ENCODE peak calls at places on chromosomes 2 and 18, in five cellular contexts. X is neural progenitor cell, R is spleen, M is gastrocnemius medialis, C is tibial nerve. U is an unnamed sample. For H3K27me3, the result is how much of the 10 kb centered on the place peaks cover.

GRCh38 chr18:44733069-44733753 is 52.5 kb downstream of the SETBP1 start:
- DNase-seq in X (no peak), R (no peak), M (peak), C (peak), U (no peak)

GRCh38 chr2:69619725-69620124 is 23.8 kb downstream of the AAK1 start:
- DNase-seq in M (no peak), C (no peak), R (no peak), X (no peak), U (no peak)

GRCh38 chr2:84944257-84944909 is 26.6 kb upstream of the KCMF1 start:
- DNase-seq in M (no peak), R (no peak), X (no peak), C (no peak), U (no peak)

GRCh38 chr2:181682795-181683517 is 2.6 kb upstream of the NEUROD1 start:
- DNase-seq in R (no peak), C (no peak), X (peak), M (no peak), U (no peak)

GRCh38 chr2:66581461-66582363 is 146.8 kb downstream of the MEIS1 start:
- DNase-seq in X (peak), M (no peak), R (peak), C (no peak), U (peak)

GRCh38 chr18:48326901-48327675 is 82.1 kb downstream of the ZBTB7C start:
- DNase-seq in M (no peak), R (peak), X (no peak), C (no peak), U (no peak)

GRCh38 chr18:40041951-40042350 is 1913.1 kb upstream of the PIK3C3 start:
- DNase-seq in C (no peak), X (peak), R (no peak), M (no peak), U (no peak)

GRCh38 chr2:79124907-79125720 is 4.8 kb downstream of the REG1A start:
- DNase-seq in R (no peak), M (no peak), C (no peak), X (no peak), U (no peak)

GRCh38 chr18:51149605-51150429 is 47.7 kb downstream of the MEX3C start:
- DNase-seq in R (no peak), X (no peak), M (no peak), C (no peak), U (no peak)

GRCh38 chr18:61400714-61401113 is 67.5 kb downstream of the CDH20 start:
- DNase-seq in R (no peak), C (no peak), M (no peak), X (no peak), U (no peak)

GRCh38 chr18:74457743-74458465 is 796 bp upstream of the DIPK1C start:
- DNase-seq in M (no peak), X (peak), C (no peak), R (no peak), U (no peak)

GRCh38 chr18:13437801-13438506 is 219.4 kb downstream of the LDLRAD4 start:
- DNase-seq in M (no peak), C (no peak), X (no peak), R (no peak), U (no peak)

GRCh38 chr2:20221169-20221938 is 3.6 kb downstream of the SDC1 start:
- DNase-seq in M (no peak), C (no peak), R (no peak), X (no peak), U (no peak)
- H3K27ac ChIP-seq in M (no peak), C (no peak), R (no peak), X (no peak), U (no peak)

GRCh38 chr2:46945671-46946070 is 30.1 kb upstream of the MCFD2 start:
- DNase-seq in C (no peak), R (no peak), M (no peak), X (no peak), U (no peak)

GRCh38 chr2:46942891-46943626 is 27.5 kb upstream of the MCFD2 start:
- DNase-seq in R (no peak), M (no peak), X (no peak), C (no peak), U (no peak)

GRCh38 chr2:46942143-46942526 is 26.5 kb upstream of the MCFD2 start:
- DNase-seq in R (peak), C (peak), X (peak), M (peak), U (no peak)

GRCh38 chr2:46947841-46948240 is 32.2 kb upstream of the MCFD2 start:
- DNase-seq in M (no peak), C (no peak), X (no peak), R (no peak), U (no peak)

GRCh38 chr2:46943881-46944798 is 28.5 kb upstream of the MCFD2 start:
- DNase-seq in X (no peak), R (no peak), M (no peak), C (no peak), U (no peak)
- H3K4me3 ChIP-seq in X (no peak), R (no peak), M (no peak), C (no peak), U (no peak)

GRCh38 chr2:164843346-164843841 is 1.8 kb upstream of the COBLL1 start:
- DNase-seq in C (no peak), X (no peak), M (no peak), R (no peak), U (no peak)
- H3K27me3 ChIP-seq in C (under half), X (under half), M (under half), R (under half), U (under half)

GRCh38 chr18:79951545-79952456 is at the start of gene SLC66A2:
- DNase-seq in X (peak), R (peak), M (peak), C (peak), U (peak)

GRCh38 chr18:79950440-79951341 is 762 bp downstream of the SLC66A2 start:
- DNase-seq in R (peak), M (no peak), X (peak), C (no peak), U (no peak)

GRCh38 chr18:79948719-79949411 is 2.6 kb downstream of the SLC66A2 start:
- DNase-seq in R (peak), M (no peak), X (no peak), C (no peak), U (no peak)

GRCh38 chr18:79947881-79948610 is 3.4 kb downstream of the SLC66A2 start:
- DNase-seq in X (no peak), R (peak), C (no peak), M (peak), U (no peak)

DNA sequence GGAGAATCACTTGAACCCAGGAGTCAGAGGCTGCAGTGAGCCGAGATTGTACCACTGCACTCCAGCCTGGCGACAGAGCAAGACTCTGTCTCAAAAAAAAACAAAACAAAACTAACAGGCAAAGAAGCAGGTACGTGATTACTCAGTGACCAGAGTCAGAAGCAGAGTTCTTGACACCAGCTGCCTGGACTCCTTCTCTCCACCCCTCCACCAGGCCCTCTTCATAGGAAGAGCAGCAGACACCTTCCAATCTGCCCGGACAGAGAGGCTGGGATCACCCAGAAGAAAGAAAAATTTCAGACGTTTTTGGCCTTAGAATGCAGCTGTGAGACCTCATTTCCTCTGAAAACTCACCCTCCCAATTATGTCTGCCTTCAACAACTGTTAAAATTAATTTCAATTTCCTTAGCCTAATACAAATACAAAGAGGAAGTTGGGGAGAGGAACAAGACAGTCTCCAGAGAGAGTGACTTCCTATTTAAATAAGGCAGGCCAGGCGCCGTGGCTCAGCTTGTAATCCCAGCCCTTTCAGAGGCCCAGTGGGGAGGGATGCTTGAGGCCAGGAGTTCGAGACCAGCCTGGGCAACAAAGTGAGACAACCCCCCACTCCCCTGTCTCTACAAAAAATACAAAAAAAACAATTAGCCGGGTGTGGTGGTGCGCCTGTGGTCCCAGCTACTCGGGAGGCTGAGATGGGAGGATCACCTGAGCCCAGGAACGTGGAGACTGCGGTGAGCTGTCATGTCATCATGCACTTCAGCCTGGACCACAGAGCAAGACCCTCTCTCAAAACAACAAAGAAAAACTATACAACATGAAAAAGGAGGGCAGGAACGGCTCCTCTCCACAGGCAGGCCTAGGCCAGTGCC is 1.6 kb downstream of the SLC66A2 start:
- DNase-seq in C (peak), X (no peak), M (no peak), R (peak), U (no peak)
- H3K27ac ChIP-seq in C (peak), X (no peak), M (peak), R (peak), U (peak)

GRCh38 chr2:144324446-144325045 is 195.4 kb downstream of the ZEB2 start:
- DNase-seq in C (no peak), R (no peak), M (no peak), X (no peak), U (no peak)

GRCh38 chr2:144323946-144324345 is 196.0 kb downstream of the ZEB2 start:
- DNase-seq in C (no peak), R (no peak), X (no peak), M (no peak), U (no peak)

GRCh38 chr2:144322379-144322778 is 197.5 kb downstream of the ZEB2 start:
- DNase-seq in R (no peak), X (no peak), C (no peak), M (no peak), U (no peak)

GRCh38 chr2:144317071-144317738 is 202.7 kb downstream of the ZEB2 start:
- DNase-seq in X (no peak), R (no peak), C (no peak), M (no peak), U (no peak)

DNA sequence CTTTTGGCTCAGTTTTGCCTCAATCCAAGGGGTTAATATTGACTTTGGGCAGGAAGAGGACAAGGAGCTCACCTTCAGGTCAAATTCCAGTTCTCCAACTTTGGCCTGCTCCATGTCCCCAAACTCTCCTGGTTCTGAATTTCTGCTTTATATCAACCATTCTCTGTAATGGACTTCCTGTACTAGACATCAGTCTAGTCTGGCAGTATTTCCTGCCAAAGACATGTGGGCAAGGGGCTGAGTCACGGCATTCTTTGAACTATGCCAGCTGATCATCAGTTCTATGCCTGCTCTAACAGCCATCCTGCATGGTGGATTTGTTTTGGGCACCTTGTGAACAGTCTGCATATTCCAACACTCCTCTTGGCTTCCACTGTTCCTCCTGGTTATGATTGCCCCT is 199.4 kb downstream of the ZEB2 start:
- DNase-seq in R (peak), M (peak), C (no peak), X (no peak), U (no peak)
- H3K4me3 ChIP-seq in R (no peak), M (no peak), C (no peak), X (no peak), U (no peak)

DNA sequence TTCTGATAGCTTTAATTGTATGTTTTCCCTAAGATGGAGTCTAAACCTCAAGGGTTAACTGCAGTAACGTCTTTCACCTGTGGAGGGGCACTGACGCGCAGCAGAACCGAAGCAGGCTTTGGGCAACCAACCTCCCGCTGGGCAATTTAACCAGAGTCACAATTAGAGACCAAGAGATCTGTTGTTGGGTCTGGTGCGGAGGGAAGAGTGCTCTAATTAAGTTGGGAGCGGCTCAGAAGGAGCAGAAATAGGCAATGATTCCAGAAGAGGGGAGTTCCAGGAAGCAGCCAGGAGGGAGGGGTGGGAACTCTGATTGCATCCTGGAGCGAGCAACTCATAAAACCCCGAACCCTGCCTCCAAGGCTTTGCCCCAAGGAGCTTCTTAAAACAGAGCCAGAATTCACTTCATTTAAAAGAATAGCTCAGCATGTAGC is 245.8 kb downstream of the PAX3 start:
- DNase-seq in C (no peak), M (no peak), X (peak), R (no peak), U (no peak)
- H3K27me3 ChIP-seq in C (under half), M (under half), X (under half), R (under half), U (under half)

GRCh38 chr2:3604207-3604877 is 9.4 kb downstream of the COLEC11 start:
- DNase-seq in M (no peak), C (no peak), R (peak), X (no peak), U (no peak)

GRCh38 chr2:3603536-3604206 is 8.8 kb downstream of the COLEC11 start:
- DNase-seq in X (no peak), M (no peak), C (no peak), R (peak), U (no peak)

GRCh38 chr2:3606370-3607124 is 11.6 kb downstream of the COLEC11 start:
- DNase-seq in X (no peak), C (no peak), R (peak), M (no peak), U (no peak)

GRCh38 chr2:3606028-3606369 is 11.1 kb downstream of the COLEC11 start:
- DNase-seq in X (no peak), M (no peak), R (peak), C (no peak), U (no peak)

GRCh38 chr2:3605013-3605961 is 10.4 kb downstream of the COLEC11 start:
- DNase-seq in M (peak), C (no peak), X (no peak), R (peak), U (no peak)
- H3K27ac ChIP-seq in M (no peak), C (peak), X (no peak), R (no peak), U (no peak)

GRCh38 chr2:237698338-237698694 is 70.9 kb downstream of the LRRFIP1 start:
- DNase-seq in R (peak), C (no peak), M (no peak), X (no peak), U (no peak)
- H3K4me3 ChIP-seq in R (no peak), C (no peak), M (no peak), X (no peak), U (no peak)

GRCh38 chr2:120592084-120592483 is 143.6 kb upstream of the GLI2 start:
- DNase-seq in C (no peak), X (no peak), R (no peak), M (no peak), U (no peak)
- H3K27me3 ChIP-seq in C (under half), X (half or more), R (under half), M (under half), U (under half)

U was measured in uterus.